ENCODE peak calls at places on chromosome 9, in six cellular contexts. V is kidney glomerular epithelial cell; S is activated CD8-positive, alpha-beta T cell treated with anti-CD3 and anti-CD28 coated beads for 36 hours; A is left cardiac atrium; N is NAMALWA; H is sciatic nerve. C is an unnamed sample.

GRCh38 chr9:18437315-18438200 is 36.4 kb upstream of the ADAMTSL1 start:
- DNase-seq in A (peak), N (no peak), H (no peak), S (no peak), V (no peak), C (no peak)

GRCh38 chr9:87685871-87686519 is 39.9 kb upstream of the CTSL start:
- DNase-seq in V (no peak), H (no peak), A (peak), N (no peak), S (no peak), C (no peak)

GRCh38 chr9:121985792-121986494 is 107.2 kb downstream of the TTLL11 start:
- DNase-seq in H (peak), V (no peak), N (no peak), S (no peak), A (peak), C (no peak)

GRCh38 chr9:13109781-13110180 is 169.7 kb downstream of the MPDZ start:
- DNase-seq in H (no peak), S (no peak), A (no peak), V (no peak), N (no peak), C (no peak)

GRCh38 chr9:81465468-81466002 is 223.8 kb downstream of the TLE1 start:
- DNase-seq in N (no peak), H (no peak), V (no peak), A (no peak), S (no peak), C (no peak)

GRCh38 chr9:81032831-81033230 is 656.5 kb downstream of the TLE1 start:
- DNase-seq in V (peak), A (no peak), H (no peak), N (no peak), S (no peak), C (no peak)

GRCh38 chr9:33510264-33511183 is 13.5 kb upstream of the ANKRD18B start:
- DNase-seq in H (peak), S (peak), N (no peak), A (peak), V (peak), C (no peak)

GRCh38 chr9:75176037-75176436 is 87.7 kb downstream of the OSTF1 start:
- DNase-seq in S (no peak), V (peak), N (no peak), A (no peak), H (no peak), C (no peak)

GRCh38 chr9:16705121-16705604 is 165.3 kb downstream of the BNC2 start:
- DNase-seq in H (peak), S (no peak), A (peak), V (peak), N (no peak), C (no peak)